ENCODE peak calls at places on chromosomes 6 and 20, in seven cellular contexts. D is psoas muscle, O is heart right ventricle, X is gastrocnemius medialis, U is prostate gland, V is breast epithelium, N is cardiac muscle cell. P is an unnamed sample.
A peak's percentile ranks its signal among the peaks of the same experiment; 100 is the strongest.

GRCh38 chr6:28218312-28219248 is 6.5 kb upstream of the ZSCAN9 start:
- DNase-seq in X (peak; percentile 58), O (peak; percentile 85), V (no peak), D (peak; percentile 87), U (peak; percentile 55), N (peak; percentile 72), P (peak; percentile 88)

GRCh38 chr6:166803455-166803854 is 152.9 kb downstream of the RNASET2 start:
- DNase-seq in O (no peak), D (no peak), U (no peak), X (no peak), N (no peak), V (no peak), P (no peak)

GRCh38 chr20:7841291-7841966 is 98.8 kb downstream of the HAO1 start:
- DNase-seq in V (no peak), N (no peak), X (no peak), U (no peak), D (peak; percentile 23), O (no peak), P (no peak)

GRCh38 chr20:10090588-10091166 is 55.9 kb downstream of the ANKEF1 start:
- DNase-seq in U (peak; percentile 38), V (no peak), O (peak; percentile 19), X (no peak), D (peak; percentile 12), N (peak; percentile 73), P (no peak)

GRCh38 chr6:82397962-82398692 is 34.5 kb downstream of the TPBG start:
- DNase-seq in D (no peak), U (no peak), N (no peak), X (no peak), V (no peak), O (no peak), P (no peak)

GRCh38 chr20:63750807-63751470 is 11.4 kb downstream of the SLC2A4RG start:
- DNase-seq in U (no peak), O (no peak), V (no peak), X (no peak), N (no peak), D (no peak), P (no peak)

GRCh38 chr6:163260111-163260895 is 154.2 kb upstream of the QKI start:
- DNase-seq in N (peak; percentile 35), U (no peak), V (no peak), O (peak; percentile 55), X (no peak), D (peak; percentile 32), P (no peak)

GRCh38 chr6:1062786-1063545 is 248.9 kb upstream of the FOXQ1 start:
- DNase-seq in X (no peak), N (no peak), O (no peak), U (no peak), V (no peak), D (no peak), P (no peak)

GRCh38 chr20:5039255-5039657 is 37.9 kb upstream of the SLC23A2 start:
- DNase-seq in D (no peak), X (no peak), N (no peak), O (no peak), V (no peak), U (no peak), P (no peak)

GRCh38 chr6:136158398-136158797 is 91.7 kb downstream of the MTFR2 start:
- DNase-seq in X (peak; percentile 4), V (no peak), D (peak; percentile 16), N (peak; percentile 18), O (peak; percentile 58), U (no peak), P (no peak)

GRCh38 chr6:159178847-159179246 is 9.6 kb downstream of the FNDC1 start:
- DNase-seq in O (no peak), U (no peak), D (peak; percentile 35), X (no peak), N (no peak), V (no peak), P (no peak)

GRCh38 chr6:83199865-83200230 is 6.7 kb downstream of the RWDD2A start:
- DNase-seq in O (no peak), U (no peak), X (peak; percentile 17), V (no peak), D (no peak), N (no peak), P (no peak)

GRCh38 chr6:155372256-155372655 is 58.0 kb upstream of the TFB1M start:
- DNase-seq in D (no peak), V (no peak), X (no peak), U (no peak), N (no peak), O (no peak), P (no peak)

GRCh38 chr6:40369891-40370290 is 217.3 kb downstream of the LRFN2 start:
- DNase-seq in U (no peak), O (no peak), V (no peak), X (no peak), N (no peak), D (no peak), P (no peak)

GRCh38 chr6:31836676-31837611 is 9.4 kb downstream of the HSPA1B start:
- DNase-seq in X (no peak), V (no peak), O (no peak), D (no peak), N (no peak), U (no peak), P (no peak)

GRCh38 chr20:44426879-44427785 is 48.5 kb upstream of the TTPAL start:
- DNase-seq in N (no peak), U (no peak), O (no peak), V (no peak), D (no peak), X (no peak), P (no peak)

GRCh38 chr20:34676642-34677373 is at the start of gene PIGU:
- DNase-seq in O (peak; percentile 95), V (peak; percentile 92), D (peak; percentile 96), X (peak; percentile 92), U (peak; percentile 95), N (peak; percentile 97), P (peak; percentile 93)
- TF ChIP-seq CTCF in O (peak; percentile 32), V (peak; percentile 17), D (peak; percentile 22), X (no peak), U (peak; percentile 59), N (no peak), P (peak; percentile 22)

GRCh38 chr6:167839755-167840154 is 13.0 kb downstream of the AFDN start:
- DNase-seq in O (no peak), U (no peak), D (no peak), V (no peak), X (no peak), N (no peak), P (no peak)
- H3K4me1 ChIP-seq in O (peaks cover 40% of the 10 kb centered on the region), U (no peaks in the 10 kb centered on the region), D (peaks cover 11% of the 10 kb centered on the region), V (no peaks in the 10 kb centered on the region), X (peaks cover 10% of the 10 kb centered on the region), N (peaks cover 47% of the 10 kb centered on the region), P (no peaks in the 10 kb centered on the region)

GRCh38 chr20:58531063-58531462 is 15.9 kb upstream of the APCDD1L start:
- DNase-seq in N (no peak), O (no peak), U (no peak), V (no peak), X (no peak), D (no peak), P (no peak)
- H3K9me3 ChIP-seq in N (no peaks in the 10 kb centered on the region), O (peaks cover 15% of the 10 kb centered on the region), U (no peaks in the 10 kb centered on the region), V (peaks cover 59% of the 10 kb centered on the region), X (peaks cover 7% of the 10 kb centered on the region), D (peaks cover 31% of the 10 kb centered on the region), P (no peaks in the 10 kb centered on the region)

GRCh38 chr6:10402648-10403311 is 12.1 kb downstream of the TFAP2A start:
- DNase-seq in X (no peak), D (no peak), U (no peak), V (no peak), O (no peak), N (no peak), P (no peak)

GRCh38 chr6:10399451-10399850 is 15.4 kb downstream of the TFAP2A start:
- DNase-seq in N (no peak), U (no peak), V (no peak), O (no peak), X (no peak), D (no peak), P (no peak)

GRCh38 chr6:10400330-10400729 is 14.5 kb downstream of the TFAP2A start:
- DNase-seq in X (no peak), U (peak; percentile 72), N (no peak), D (no peak), O (no peak), V (peak; percentile 58), P (no peak)

GRCh38 chr6:10401632-10402223 is 13.1 kb downstream of the TFAP2A start:
- DNase-seq in N (no peak), V (no peak), D (no peak), X (no peak), U (no peak), O (no peak), P (no peak)

GRCh38 chr6:10401004-10401536 is 13.8 kb downstream of the TFAP2A start:
- DNase-seq in V (no peak), D (no peak), N (no peak), X (no peak), O (no peak), U (no peak), P (no peak)
- TF ChIP-seq CTCF in V (no peak), D (no peak), N (no peak), X (no peak), O (no peak), U (no peak), P (no peak)

GRCh38 chr6:167933290-167933689 is 64.2 kb upstream of the KIF25 start:
- DNase-seq in O (no peak), X (no peak), N (no peak), D (no peak), U (no peak), V (no peak), P (no peak)
- H3K4me1 ChIP-seq in O (peaks cover 26% of the 10 kb centered on the region), X (peaks cover 24% of the 10 kb centered on the region), N (peaks cover 18% of the 10 kb centered on the region), D (peaks cover 8% of the 10 kb centered on the region), U (peaks cover 3% of the 10 kb centered on the region), V (no peaks in the 10 kb centered on the region), P (no peaks in the 10 kb centered on the region)

GRCh38 chr6:17577059-17577458 is 23.0 kb upstream of the FAM8A1 start:
- DNase-seq in X (no peak), V (no peak), D (no peak), U (no peak), N (no peak), O (no peak), P (no peak)
- H3K9me3 ChIP-seq in X (no peaks in the 10 kb centered on the region), V (peaks cover 11% of the 10 kb centered on the region), D (peaks cover 12% of the 10 kb centered on the region), U (no peaks in the 10 kb centered on the region), N (no peaks in the 10 kb centered on the region), O (no peaks in the 10 kb centered on the region), P (no peaks in the 10 kb centered on the region)

GRCh38 chr6:137543114-137543513 is 48.9 kb upstream of the OLIG3 start:
- DNase-seq in X (no peak), U (no peak), N (no peak), V (no peak), O (no peak), D (no peak), P (no peak)
- TF ChIP-seq CTCF in X (no peak), U (no peak), N (no peak), V (no peak), O (no peak), D (no peak), P (no peak)